ENCODE peak calls at places on chromosome 2, in seven cellular contexts. O is GM20000; K is GM12892; H is fibroblast of villous mesenchyme; G is hippocampal formation; M is activated CD4-positive, alpha-beta memory T cell treated with anti-CD3 and anti-CD28 coated beads, Interleukin-2, amount 10 ng/mL, durations not matched to agents 7 days and 5 days; C is aorta. D is an unnamed sample.

GRCh38 chr2:96116879-96117533 is 635 bp upstream of the ADRA2B start:
- DNase-seq in O (peak), K (peak), H (peak), G (peak), M (peak), C (peak), D (no peak)

GRCh38 chr2:53475320-53475719 is 292.3 kb upstream of the CHAC2 start:
- DNase-seq in O (no peak), K (no peak), H (peak), G (no peak), M (no peak), C (no peak), D (no peak)

GRCh38 chr2:98127229-98127989 is 40.4 kb downstream of the VWA3B start:
- DNase-seq in O (no peak), K (no peak), H (no peak), G (no peak), M (no peak), C (no peak), D (no peak)

GRCh38 chr2:129796801-129797488 is 182.5 kb upstream of the RAB6C start:
- DNase-seq in O (no peak), K (no peak), H (no peak), G (no peak), M (no peak), C (no peak), D (no peak)

GRCh38 chr2:203809991-203810510 is 57.5 kb upstream of the CTLA4 start:
- DNase-seq in O (no peak), K (no peak), H (no peak), G (no peak), M (no peak), C (no peak), D (no peak)

GRCh38 chr2:182444806-182445205 is 18.0 kb upstream of the PDE1A start:
- DNase-seq in O (no peak), K (no peak), H (peak), G (no peak), M (no peak), C (no peak), D (no peak)

GRCh38 chr2:111944536-111945210 is 46.3 kb downstream of the MERTK start:
- DNase-seq in O (no peak), K (no peak), H (no peak), G (no peak), M (peak), C (no peak), D (no peak)

GRCh38 chr2:15556311-15556930 is 4.7 kb downstream of the NBAS start:
- DNase-seq in O (no peak), K (no peak), H (no peak), G (no peak), M (no peak), C (no peak), D (no peak)

GRCh38 chr2:45466045-45466444 is 145.0 kb downstream of the SRBD1 start:
- DNase-seq in O (no peak), K (no peak), H (no peak), G (no peak), M (no peak), C (no peak), D (no peak)

GRCh38 chr2:240557808-240558207 is at the start of gene ANKMY1:
- DNase-seq in O (peak), K (peak), H (peak), G (peak), M (peak), C (peak), D (no peak)

GRCh38 chr2:27606611-27607010 is 22.2 kb downstream of the CCDC121 start:
- DNase-seq in O (no peak), K (no peak), H (no peak), G (no peak), M (no peak), C (no peak), D (no peak)

GRCh38 chr2:9668686-9669338 is 38.0 kb upstream of the YWHAQ start:
- DNase-seq in O (no peak), K (no peak), H (no peak), G (no peak), M (no peak), C (no peak), D (no peak)

GRCh38 chr2:179669196-179669595 is 192.2 kb downstream of the ZNF385B start:
- DNase-seq in O (no peak), K (no peak), H (no peak), G (no peak), M (no peak), C (no peak), D (no peak)

GRCh38 chr2:108640731-108641130 is 78.6 kb upstream of the RANBP2 start:
- DNase-seq in O (no peak), K (no peak), H (peak), G (no peak), M (no peak), C (no peak), D (no peak)

GRCh38 chr2:129492528-129492927 is 486.9 kb upstream of the RAB6C start:
- DNase-seq in O (no peak), K (no peak), H (no peak), G (no peak), M (no peak), C (no peak), D (no peak)

GRCh38 chr2:4782647-4783046 is 909.5 kb upstream of the SOX11 start:
- DNase-seq in O (no peak), K (no peak), H (no peak), G (no peak), M (no peak), C (no peak), D (no peak)

GRCh38 chr2:173652311-173652710 is 297.6 kb downstream of the CDCA7 start:
- DNase-seq in O (no peak), K (no peak), H (peak), G (no peak), M (no peak), C (no peak), D (no peak)

GRCh38 chr2:158079672-158080071 is 22.0 kb upstream of the UPP2 start:
- DNase-seq in O (no peak), K (no peak), H (no peak), G (no peak), M (no peak), C (no peak), D (no peak)

GRCh38 chr2:150542692-150543091 is 55.2 kb upstream of the RND3 start:
- DNase-seq in O (no peak), K (no peak), H (no peak), G (no peak), M (no peak), C (peak), D (no peak)

GRCh38 chr2:11750917-11751316 is 4.5 kb downstream of the LPIN1 start:
- DNase-seq in O (no peak), K (no peak), H (no peak), G (no peak), M (no peak), C (no peak), D (no peak)

GRCh38 chr2:157793053-157793612 is 83.0 kb downstream of the ACVR1 start:
- DNase-seq in O (no peak), K (no peak), H (no peak), G (no peak), M (no peak), C (no peak), D (no peak)

GRCh38 chr2:97267411-97268074 is 154.6 kb downstream of the ANKRD36 start:
- DNase-seq in O (no peak), K (no peak), H (no peak), G (no peak), M (no peak), C (peak), D (peak)

D was measured in right atrium auricular region.